ENCODE peak calls at places on chromosomes 7 and 10, in four cellular contexts. S is right cardiac atrium; Z is WTC11; K is stimulated activated CD4-positive, alpha-beta T cell treated with anti-CD3 and anti-CD28 coated beads, Interleukin-4, amount 100 ng/mL, for 24 hours. L is an unnamed sample.

GRCh38 chr10:49781247-49781646 is 19.1 kb upstream of the OGDHL start:
- DNase-seq in Z (no peak), K (no peak), S (no peak), L (no peak)

GRCh38 chr10:47098964-47099363 is 187.7 kb downstream of the PTPN20 start:
- DNase-seq in K (no peak), S (no peak), Z (no peak), L (peak; percentile 21)

GRCh38 chr10:31758495-31758894 is 170.1 kb downstream of the ARHGAP12 start:
- DNase-seq in S (no peak), K (no peak), Z (no peak), L (no peak)

GRCh38 chr7:27709137-27710075 is 30.6 kb upstream of the TAX1BP1 start:
- DNase-seq in S (no peak), K (no peak), Z (no peak), L (no peak)

GRCh38 chr7:71377469-71377868 is 245.5 kb downstream of the GALNT17 start:
- DNase-seq in S (no peak), K (no peak), Z (no peak), L (no peak)

GRCh38 chr7:100891555-100891954 is 2.0 kb upstream of the UFSP1 start:
- DNase-seq in Z (no peak), S (no peak), K (no peak), L (no peak)

GRCh38 chr10:70430489-70431445 is 10.7 kb downstream of the NODAL start:
- DNase-seq in K (no peak), S (peak; percentile 69), Z (peak; percentile 33), L (peak; percentile 47)

GRCh38 chr10:47452495-47453434 is 31.1 kb downstream of the ANXA8 start:
- DNase-seq in Z (no peak), K (no peak), S (no peak), L (peak; percentile 37)

GRCh38 chr10:88851706-88852105 is at the start of gene ANKRD22:
- DNase-seq in Z (no peak), K (no peak), S (peak; percentile 9), L (peak; percentile 47)

GRCh38 chr10:70272925-70273316 is 10.9 kb downstream of the NPFFR1 start:
- DNase-seq in K (peak; percentile 8), Z (no peak), S (no peak), L (no peak)

GRCh38 chr7:127359011-127359410 is 33.5 kb downstream of the ZNF800 start:
- DNase-seq in Z (no peak), K (no peak), S (no peak), L (no peak)

GRCh38 chr7:50533849-50534248 is 31.4 kb downstream of the DDC start:
- DNase-seq in Z (no peak), S (no peak), K (no peak), L (no peak)

GRCh38 chr7:80124870-80125269 is 9.8 kb upstream of the GNAI1 start:
- DNase-seq in Z (no peak), S (no peak), K (no peak), L (no peak)

GRCh38 chr10:16867990-16868389 is 50.8 kb upstream of the RSU1 start:
- DNase-seq in S (no peak), K (no peak), Z (no peak), L (no peak)

GRCh38 chr7:23295401-23295697 is 3.8 kb upstream of the MALSU1 start:
- DNase-seq in S (no peak), K (no peak), Z (no peak), L (no peak)

GRCh38 chr7:100044719-100045118 is 4.9 kb upstream of the ZSCAN21 start:
- DNase-seq in S (no peak), Z (no peak), K (no peak), L (no peak)

GRCh38 chr7:70040971-70041766 is 442.9 kb downstream of the AUTS2 start:
- DNase-seq in S (no peak), Z (no peak), K (no peak), L (no peak)

GRCh38 chr7:150939052-150939810 is 38.9 kb downstream of the KCNH2 start:
- DNase-seq in K (no peak), Z (no peak), S (no peak), L (no peak)

GRCh38 chr10:47024399-47025252 is 113.4 kb downstream of the PTPN20 start:
- DNase-seq in S (no peak), Z (peak; percentile 79), K (peak; percentile 70), L (peak; percentile 85)

GRCh38 chr10:128059266-128059850 is 66.9 kb downstream of the MKI67 start:
- DNase-seq in K (no peak), Z (no peak), S (no peak), L (no peak)

GRCh38 chr10:95646160-95646559 is 10.4 kb downstream of the ALDH18A1 start:
- DNase-seq in Z (no peak), S (no peak), K (no peak), L (no peak)

L was measured in H9.